ENCODE peak calls at places on chromosomes 2 and 18, in six cellular contexts. R is ovary, S is adipocyte, L is mammary epithelial cell, Y is lower lobe of right lung, O is fibroblast of lung. H is an unnamed sample. For H3K27me3 and H3K36me3, the result is how much of the 10 kb centered on the place peaks cover.

GRCh38 chr2:54755641-54756326 is 32.3 kb downstream of the EML6 start:
- DNase-seq in R (no peak), Y (no peak), O (no peak), L (peak), S (no peak), H (no peak)

GRCh38 chr2:237278593-237278992 is 135.4 kb downstream of the COL6A3 start:
- DNase-seq in L (no peak), S (peak), R (peak), O (peak), Y (no peak), H (no peak)

GRCh38 chr18:13895505-13896033 is 19.8 kb downstream of the MC2R start:
- DNase-seq in S (no peak), R (no peak), O (no peak), L (no peak), Y (no peak), H (no peak)

GRCh38 chr2:149166958-149167810 is 128.7 kb downstream of the LYPD6B start:
- DNase-seq in Y (no peak), S (no peak), O (peak), R (no peak), L (peak), H (no peak)

GRCh38 chr2:127609818-127610217 is 36.1 kb upstream of the GPR17 start:
- DNase-seq in R (no peak), O (no peak), Y (no peak), S (no peak), L (no peak), H (no peak)

GRCh38 chr18:61852496-61852895 is 40.3 kb downstream of the RNF152 start:
- DNase-seq in Y (no peak), R (no peak), O (peak), L (peak), S (no peak), H (no peak)

GRCh38 chr2:215728504-215729065 is 284.8 kb downstream of the MREG start:
- DNase-seq in O (peak), Y (peak), S (peak), L (peak), R (no peak), H (no peak)

GRCh38 chr2:54708584-54709340 is 14.7 kb upstream of the EML6 start:
- DNase-seq in L (no peak), Y (peak), O (peak), R (peak), S (peak), H (no peak)

GRCh38 chr2:233976690-233977294 is 59.6 kb downstream of the TRPM8 start:
- DNase-seq in S (peak), Y (no peak), L (peak), O (peak), R (no peak), H (peak)

GRCh38 chr2:201234167-201235139 is 25.9 kb upstream of the CASP8 start:
- DNase-seq in L (no peak), Y (no peak), O (peak), R (no peak), S (no peak), H (no peak)

GRCh38 chr2:167192833-167193232 is 304.6 kb downstream of the XIRP2 start:
- DNase-seq in L (no peak), Y (no peak), R (no peak), O (peak), S (no peak), H (no peak)

GRCh38 chr2:54158311-54158710 is 42.9 kb downstream of the ACYP2 start:
- DNase-seq in Y (no peak), R (no peak), O (no peak), S (no peak), L (no peak), H (no peak)

GRCh38 chr2:130243359-130243758 is 45.1 kb upstream of the TUBA3E start:
- DNase-seq in Y (no peak), O (no peak), L (no peak), S (no peak), R (no peak), H (no peak)

GRCh38 chr2:189116059-189116458 is 63.5 kb downstream of the COL5A2 start:
- DNase-seq in R (no peak), L (no peak), Y (no peak), O (peak), S (peak), H (no peak)

GRCh38 chr2:3784731-3785130 is 81.4 kb downstream of the DCDC2C start:
- DNase-seq in L (no peak), O (peak), Y (no peak), R (no peak), S (no peak), H (no peak)

GRCh38 chr18:49966090-49966489 is 152.8 kb upstream of the ACAA2 start:
- DNase-seq in R (no peak), O (no peak), L (no peak), Y (no peak), S (no peak), H (no peak)

GRCh38 chr2:159076233-159076632 is 107.8 kb downstream of the TANC1 start:
- DNase-seq in L (no peak), Y (no peak), R (no peak), O (peak), S (peak), H (no peak)

GRCh38 chr2:190637903-190638618 is 10.8 kb upstream of the NAB1 start:
- DNase-seq in R (no peak), Y (no peak), S (no peak), O (peak), L (no peak), H (no peak)

GRCh38 chr2:13858626-13859025 is 773.9 kb upstream of the LRATD1 start:
- DNase-seq in R (no peak), L (peak), Y (no peak), S (peak), O (peak), H (no peak)

GRCh38 chr2:203934711-203935438 is 1.7 kb upstream of the ICOS start:
- DNase-seq in R (no peak), Y (no peak), L (no peak), O (no peak), S (no peak), H (no peak)

GRCh38 chr2:47360283-47360682 is 42.7 kb upstream of the MSH2 start:
- DNase-seq in S (no peak), L (no peak), R (no peak), Y (no peak), O (no peak), H (no peak)

GRCh38 chr2:1584691-1585485 is 159.4 kb downstream of the PXDN start:
- DNase-seq in O (peak), S (no peak), Y (peak), R (no peak), L (no peak), H (no peak)

GRCh38 chr2:14316594-14316993 is 315.9 kb upstream of the LRATD1 start:
- DNase-seq in R (no peak), S (no peak), O (no peak), L (no peak), Y (no peak), H (no peak)

GRCh38 chr2:101710690-101711318 is 13.3 kb downstream of the MAP4K4 start:
- DNase-seq in R (no peak), O (peak), L (peak), Y (no peak), S (peak), H (no peak)

GRCh38 chr2:217167531-217167930 is 307.7 kb upstream of the TNP1 start:
- DNase-seq in S (no peak), O (peak), Y (no peak), L (peak), R (no peak), H (no peak)

GRCh38 chr2:3488768-3489448 is 30.4 kb downstream of the ADI1 start:
- DNase-seq in L (no peak), O (no peak), S (no peak), R (no peak), Y (peak), H (no peak)

GRCh38 chr2:236402016-236402784 is 138.0 kb upstream of the ASB18 start:
- DNase-seq in S (no peak), O (no peak), Y (no peak), R (no peak), L (no peak), H (no peak)

GRCh38 chr2:125858366-125858765 is 797.6 kb upstream of the GYPC start:
- DNase-seq in Y (no peak), L (no peak), S (no peak), R (no peak), O (no peak), H (peak)

GRCh38 chr2:160522951-160523700 is 29.5 kb upstream of the RBMS1 start:
- DNase-seq in S (peak), R (no peak), O (peak), L (peak), Y (no peak), H (no peak)

GRCh38 chr2:133641497-133641896 is 73.2 kb upstream of the NCKAP5 start:
- DNase-seq in L (peak), R (no peak), Y (no peak), O (no peak), S (no peak), H (no peak)

GRCh38 chr18:63149200-63149587 is 170.4 kb downstream of the BCL2 start:
- DNase-seq in L (no peak), O (no peak), S (no peak), Y (no peak), R (no peak), H (no peak)

GRCh38 chr2:66346241-66346664 is 88.7 kb upstream of the MEIS1 start:
- DNase-seq in S (no peak), O (no peak), R (no peak), Y (no peak), L (no peak), H (no peak)

GRCh38 chr2:197628043-197628500 is 47.3 kb downstream of the RFTN2 start:
- DNase-seq in R (no peak), S (peak), O (peak), L (peak), Y (no peak), H (no peak)

GRCh38 chr2:20663196-20664070 is 3.5 kb upstream of the GDF7 start:
- DNase-seq in Y (peak), O (no peak), S (no peak), L (no peak), R (no peak), H (no peak)
- H3K27me3 ChIP-seq in Y (half or more), O (half or more), S (half or more), L (under half), R (under half), H (half or more)

DNA sequence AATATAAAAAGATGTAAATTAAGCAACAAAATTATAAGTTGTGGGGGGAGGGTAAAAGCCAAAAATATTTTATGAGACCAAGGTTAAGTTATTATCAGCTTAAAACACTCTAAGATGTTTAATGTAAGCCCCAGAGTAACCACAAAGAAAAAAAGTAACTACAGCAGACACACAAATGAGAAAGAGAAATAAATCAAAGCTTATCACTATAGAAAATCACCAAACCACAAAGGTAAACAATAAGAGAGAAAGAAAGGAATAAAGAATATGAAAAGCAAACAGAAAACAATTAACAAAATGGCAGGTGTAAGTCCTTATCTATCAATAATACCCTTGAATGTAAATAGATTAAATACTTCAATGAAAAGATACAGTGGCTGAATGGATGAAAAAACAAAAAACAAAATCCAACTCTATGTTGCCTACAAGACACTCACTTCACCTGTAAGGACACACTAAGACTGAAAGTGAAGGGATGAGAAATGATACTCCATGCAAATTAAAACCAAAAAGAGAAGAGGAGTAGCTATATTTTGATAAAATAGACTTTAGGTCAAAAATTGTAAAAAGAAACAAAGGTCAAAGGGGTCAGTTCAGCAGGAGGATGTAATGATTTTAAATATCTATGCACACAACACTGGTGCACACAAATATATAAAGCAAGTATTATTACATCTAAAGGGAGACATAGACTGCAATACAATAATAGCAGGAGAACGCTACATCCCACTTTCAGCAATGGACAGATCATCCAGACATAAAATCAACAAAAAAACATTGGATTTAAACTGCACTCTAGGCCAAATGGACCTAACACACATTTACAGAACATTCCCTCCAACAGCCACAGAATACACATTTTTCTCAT is 80.7 kb downstream of the PTPN2 start:
- DNase-seq in S (no peak), Y (no peak), R (no peak), L (no peak), O (no peak), H (no peak)
- H3K36me3 ChIP-seq in S (under half), Y (under half), R (under half), L (under half), O (under half), H (under half)

GRCh38 chr18:22703883-22704626 is 229.1 kb upstream of the RBBP8 start:
- DNase-seq in R (no peak), Y (no peak), S (peak), L (peak), O (peak), H (peak)
- H3K27me3 ChIP-seq in R (under half), Y (under half), S (under half), L (under half), O (under half), H (under half)

GRCh38 chr18:9221661-9222060 is 85.1 kb downstream of the ANKRD12 start:
- DNase-seq in L (no peak), S (no peak), O (no peak), R (no peak), Y (no peak), H (no peak)
- H3K36me3 ChIP-seq in L (under half), S (half or more), O (under half), R (under half), Y (half or more), H (under half)

GRCh38 chr2:70552501-70553333 is 909 bp downstream of the TGFA start:
- DNase-seq in O (no peak), R (no peak), S (no peak), Y (no peak), L (peak), H (no peak)

GRCh38 chr2:70553584-70554337 is at the start of gene TGFA:
- DNase-seq in O (peak), Y (peak), L (peak), S (peak), R (peak), H (peak)

GRCh38 chr2:70551156-70551555 is 2.5 kb downstream of the TGFA start:
- DNase-seq in O (no peak), S (no peak), Y (no peak), L (no peak), R (no peak), H (no peak)

GRCh38 chr2:70554338-70554892 is 789 bp upstream of the TGFA start:
- DNase-seq in S (no peak), L (no peak), R (no peak), O (no peak), Y (no peak), H (no peak)

DNA sequence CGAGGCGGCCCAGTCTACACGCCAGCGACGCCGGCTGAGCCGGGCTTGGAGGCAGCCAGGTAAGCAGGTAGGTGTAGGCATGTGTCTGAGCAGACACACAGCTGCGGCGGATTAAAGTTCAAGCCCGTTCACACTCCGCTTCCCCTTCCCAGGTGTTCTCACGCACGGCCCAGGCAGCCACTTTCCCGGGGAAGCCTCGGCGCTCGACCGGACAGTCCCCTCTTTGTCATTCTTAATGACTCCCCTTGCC is 367 bp downstream of the TGFA start:
- DNase-seq in S (no peak), Y (no peak), O (no peak), L (peak), R (no peak), H (peak)
- H3K27me3 ChIP-seq in S (half or more), Y (under half), O (under half), L (under half), R (under half), H (under half)

GRCh38 chr2:240183370-240184197 is 43.1 kb upstream of the OTOS start:
- DNase-seq in R (no peak), L (no peak), Y (no peak), O (no peak), S (no peak), H (no peak)

GRCh38 chr2:240184656-240185055 is 44.2 kb upstream of the OTOS start:
- DNase-seq in R (no peak), S (no peak), O (no peak), Y (no peak), L (no peak), H (no peak)

GRCh38 chr2:240182966-240183365 is 42.5 kb upstream of the OTOS start:
- DNase-seq in S (no peak), Y (no peak), O (no peak), R (no peak), L (no peak), H (no peak)

GRCh38 chr2:240182476-240182875 is 42.0 kb upstream of the OTOS start:
- DNase-seq in S (no peak), O (no peak), L (no peak), Y (no peak), R (no peak), H (no peak)

DNA sequence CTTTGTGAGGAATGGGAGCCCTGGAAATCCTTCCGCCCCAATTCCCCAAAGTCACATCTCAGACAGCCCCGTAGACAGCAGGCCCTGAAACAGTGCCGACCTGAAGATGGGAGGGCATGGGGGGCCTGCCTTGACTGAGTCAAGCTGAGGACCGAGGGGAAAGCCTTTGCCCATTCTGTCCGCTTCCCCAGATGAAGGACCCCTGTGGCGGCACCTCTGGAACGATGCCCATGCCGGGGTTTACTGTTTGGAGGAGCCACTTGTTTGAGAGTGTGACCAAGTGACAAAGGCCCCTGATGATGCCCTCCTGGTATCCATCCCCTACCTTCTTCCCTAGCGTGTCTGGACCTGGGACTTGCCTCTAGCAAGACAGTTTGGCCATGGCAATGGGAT is 43.7 kb upstream of the OTOS start:
- DNase-seq in Y (no peak), O (no peak), S (no peak), R (no peak), L (no peak), H (no peak)
- H3K36me3 ChIP-seq in Y (under half), O (under half), S (under half), R (under half), L (under half), H (under half)

GRCh38 chr2:70897977-70898226 is 37.8 kb upstream of the ATP6V1B1 start:
- DNase-seq in S (no peak), O (no peak), R (no peak), Y (no peak), L (no peak), H (no peak)
- H3K27me3 ChIP-seq in S (half or more), O (half or more), R (under half), Y (half or more), L (half or more), H (half or more)

GRCh38 chr2:208326016-208326415 is 60.0 kb downstream of the PIKFYVE start:
- DNase-seq in R (no peak), Y (no peak), O (no peak), S (no peak), L (no peak), H (no peak)

GRCh38 chr2:208334230-208334629 is 68.2 kb downstream of the PIKFYVE start:
- DNase-seq in O (no peak), R (no peak), L (no peak), S (no peak), Y (no peak), H (no peak)

DNA sequence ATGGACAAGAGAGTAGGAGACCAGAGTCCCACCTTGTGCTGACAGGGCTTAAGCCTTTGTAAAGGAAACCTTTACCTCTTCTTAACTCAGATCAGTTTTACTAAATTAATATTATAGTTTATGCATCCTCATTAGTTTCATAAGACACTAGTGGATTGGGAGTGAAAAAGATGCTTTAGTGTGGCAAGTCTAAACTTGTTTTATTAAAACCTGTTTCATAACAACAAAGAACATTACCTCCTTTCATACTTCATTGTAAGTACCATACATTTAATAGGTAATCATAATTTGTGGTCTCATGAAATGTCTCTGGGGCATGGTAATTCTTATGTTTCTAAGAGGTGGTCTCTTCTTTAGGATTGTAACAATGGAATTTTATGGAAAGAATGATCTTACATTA is 63.4 kb downstream of the PIKFYVE start:
- DNase-seq in S (no peak), Y (no peak), L (peak), R (no peak), O (no peak), H (no peak)
- H3K36me3 ChIP-seq in S (half or more), Y (half or more), L (under half), R (under half), O (under half), H (half or more)

H was measured in NT2/D1.